ENCODE peak calls at places on chromosome X, in four cellular contexts. J is K562, F is HepG2, N is GM12878. E is an unnamed sample.

GRCh38 chrX:119190251-119190651 is 45.8 kb upstream of the PGRMC1 start:
- DNase-seq in N (no peak), F (no peak), J (no peak), E (no peak)

GRCh38 chrX:63686878-63687714 is 97.9 kb downstream of the ARHGEF9 start:
- DNase-seq in J (peak), F (peak), N (peak), E (peak)

GRCh38 chrX:133994576-133994975 is 9.2 kb upstream of the GPC3 start:
- DNase-seq in N (no peak), F (peak), J (no peak), E (no peak)

GRCh38 chrX:39897741-39898097 is 200.0 kb downstream of the BCOR start:
- DNase-seq in F (no peak), N (no peak), J (no peak), E (no peak)

GRCh38 chrX:22097295-22097694 is 65.2 kb downstream of the PHEX start:
- DNase-seq in F (no peak), J (no peak), N (no peak), E (no peak)

GRCh38 chrX:45783002-45783401 is 582.3 kb upstream of the DIPK2B start:
- DNase-seq in F (no peak), N (no peak), J (no peak), E (no peak)

GRCh38 chrX:22276781-22277180 is 4.1 kb downstream of the CBLL2 start:
- DNase-seq in J (no peak), F (no peak), N (no peak), E (no peak)

GRCh38 chrX:119181491-119181890 is 53.9 kb upstream of the KIAA1210 start:
- DNase-seq in J (no peak), F (peak), N (no peak), E (peak)

GRCh38 chrX:124441971-124442370 is 95.6 kb downstream of the SH2D1A start:
- DNase-seq in J (no peak), N (no peak), F (no peak), E (no peak)

GRCh38 chrX:104315555-104315954 is 60.8 kb upstream of the ESX1 start:
- DNase-seq in N (no peak), J (no peak), F (no peak), E (no peak)

GRCh38 chrX:37658352-37659030 is 27.1 kb upstream of the XK start:
- DNase-seq in F (no peak), J (no peak), N (no peak), E (no peak)

GRCh38 chrX:140918398-140919043 is 83.9 kb upstream of the SPANXB1 start:
- DNase-seq in J (peak), F (peak), N (peak), E (peak)

GRCh38 chrX:44025611-44026010 is 52.4 kb upstream of the NDP start:
- DNase-seq in F (no peak), N (no peak), J (no peak), E (no peak)

GRCh38 chrX:118049713-118050112 is 66.9 kb downstream of the KLHL13 start:
- DNase-seq in F (no peak), J (no peak), N (no peak), E (peak)

GRCh38 chrX:125436855-125437254 is 117.2 kb downstream of the TEX13C start:
- DNase-seq in N (no peak), F (no peak), J (no peak), E (peak)

GRCh38 chrX:115892056-115892708 is 278.4 kb upstream of the AGTR2 start:
- DNase-seq in J (no peak), F (peak), N (no peak), E (no peak)

GRCh38 chrX:49754238-49754857 is 58.6 kb upstream of the PAGE1 start:
- DNase-seq in J (peak), F (peak), N (no peak), E (peak)

GRCh38 chrX:11899091-11899490 is 141.1 kb downstream of the MSL3 start:
- DNase-seq in F (no peak), J (no peak), N (no peak), E (no peak)

GRCh38 chrX:40700640-40701342 is 34.6 kb downstream of the MED14 start:
- DNase-seq in F (no peak), N (no peak), J (no peak), E (no peak)

GRCh38 chrX:16917120-16917519 is 29.3 kb upstream of the REPS2 start:
- DNase-seq in N (no peak), J (no peak), F (no peak), E (no peak)

GRCh38 chrX:104137496-104137895 is 19.3 kb downstream of the SLC25A53 start:
- DNase-seq in F (no peak), J (peak), N (no peak), E (no peak)

GRCh38 chrX:138885886-138886285 is 174.4 kb upstream of the FGF13 start:
- DNase-seq in N (no peak), J (no peak), F (no peak), E (no peak)

GRCh38 chrX:43279341-43279808 is 376.7 kb upstream of the MAOA start:
- DNase-seq in J (peak), F (no peak), N (no peak), E (no peak)

GRCh38 chrX:153538424-153538823 is 21.0 kb downstream of the ATP2B3 start:
- DNase-seq in J (no peak), F (no peak), N (no peak), E (no peak)

GRCh38 chrX:154458954-154459829 is 1.1 kb downstream of the PLXNA3 start:
- DNase-seq in F (no peak), J (no peak), N (no peak), E (no peak)

GRCh38 chrX:82141942-82142341 is 940.0 kb downstream of the SH3BGRL start:
- DNase-seq in J (no peak), F (no peak), N (no peak), E (no peak)

GRCh38 chrX:87518504-87518903 is 902 bp downstream of the KLHL4 start:
- DNase-seq in J (no peak), F (no peak), N (no peak), E (no peak)

GRCh38 chrX:74119016-74119910 is 184.7 kb upstream of the ZCCHC13 start:
- DNase-seq in J (no peak), N (no peak), F (no peak), E (no peak)

GRCh38 chrX:46873746-46874145 is 36.9 kb downstream of the RP2 start:
- DNase-seq in N (no peak), F (no peak), J (no peak), E (no peak)

GRCh38 chrX:41823402-41823801 is 99.4 kb downstream of the GPR82 start:
- DNase-seq in J (no peak), N (no peak), F (peak), E (no peak)

GRCh38 chrX:18828832-18829404 is 121.5 kb downstream of the PPEF1 start:
- DNase-seq in F (peak), J (peak), N (no peak), E (no peak)

GRCh38 chrX:146614693-146615524 is 194.7 kb upstream of the CXorf51B start:
- DNase-seq in N (no peak), F (no peak), J (no peak), E (no peak)

GRCh38 chrX:150899191-150899757 is 806 bp upstream of the CD99L2 start:
- DNase-seq in F (no peak), J (peak), N (no peak), E (peak)

GRCh38 chrX:79287724-79288123 is 79.4 kb downstream of the ITM2A start:
- DNase-seq in F (no peak), N (no peak), J (no peak), E (no peak)

GRCh38 chrX:48045410-48046311 is 25.8 kb downstream of the ZNF630 start:
- DNase-seq in J (no peak), N (no peak), F (peak), E (no peak)

GRCh38 chrX:150759568-150760416 is 66.6 kb downstream of the MTMR1 start:
- DNase-seq in F (no peak), J (no peak), N (no peak), E (no peak)

GRCh38 chrX:71227370-71228062 is 4.5 kb downstream of the GJB1 start:
- DNase-seq in N (no peak), F (peak), J (no peak), E (no peak)

DNA sequence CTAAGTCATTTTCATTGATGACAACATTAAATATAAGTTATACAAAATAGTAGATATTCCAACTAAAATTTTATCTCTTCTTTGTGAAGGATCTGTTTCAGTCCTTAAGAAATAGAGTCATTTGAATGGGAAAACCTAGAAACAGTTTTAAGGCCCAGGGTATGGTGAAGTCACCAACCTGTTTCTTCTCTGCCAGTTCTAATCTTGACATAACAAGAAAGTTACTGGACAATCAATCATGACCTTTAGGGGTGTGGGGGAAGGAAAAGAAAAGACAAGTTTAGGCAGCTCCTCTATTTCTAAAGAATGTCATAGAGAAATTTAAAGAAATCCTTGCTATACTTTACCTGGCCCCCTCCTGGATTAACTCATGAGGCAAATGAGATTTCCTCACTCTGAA is 426.0 kb downstream of the RPA4 start:
- DNase-seq in F (no peak), J (no peak), N (no peak), E (no peak)
- TF ChIP-seq FOXK2 in F (no peak), J (no peak), N (no peak), E (no peak)

GRCh38 chrX:132614297-132614696 is 125.5 kb upstream of the MBNL3 start:
- DNase-seq in N (no peak), J (no peak), F (peak), E (peak)

GRCh38 chrX:132618810-132619209 is 130.0 kb upstream of the MBNL3 start:
- DNase-seq in J (no peak), N (no peak), F (peak), E (no peak)

GRCh38 chrX:132612990-132613564 is 124.2 kb upstream of the MBNL3 start:
- DNase-seq in J (peak), N (no peak), F (no peak), E (peak)

GRCh38 chrX:132613801-132614200 is 125.0 kb upstream of the MBNL3 start:
- DNase-seq in J (no peak), F (peak), N (no peak), E (no peak)

DNA sequence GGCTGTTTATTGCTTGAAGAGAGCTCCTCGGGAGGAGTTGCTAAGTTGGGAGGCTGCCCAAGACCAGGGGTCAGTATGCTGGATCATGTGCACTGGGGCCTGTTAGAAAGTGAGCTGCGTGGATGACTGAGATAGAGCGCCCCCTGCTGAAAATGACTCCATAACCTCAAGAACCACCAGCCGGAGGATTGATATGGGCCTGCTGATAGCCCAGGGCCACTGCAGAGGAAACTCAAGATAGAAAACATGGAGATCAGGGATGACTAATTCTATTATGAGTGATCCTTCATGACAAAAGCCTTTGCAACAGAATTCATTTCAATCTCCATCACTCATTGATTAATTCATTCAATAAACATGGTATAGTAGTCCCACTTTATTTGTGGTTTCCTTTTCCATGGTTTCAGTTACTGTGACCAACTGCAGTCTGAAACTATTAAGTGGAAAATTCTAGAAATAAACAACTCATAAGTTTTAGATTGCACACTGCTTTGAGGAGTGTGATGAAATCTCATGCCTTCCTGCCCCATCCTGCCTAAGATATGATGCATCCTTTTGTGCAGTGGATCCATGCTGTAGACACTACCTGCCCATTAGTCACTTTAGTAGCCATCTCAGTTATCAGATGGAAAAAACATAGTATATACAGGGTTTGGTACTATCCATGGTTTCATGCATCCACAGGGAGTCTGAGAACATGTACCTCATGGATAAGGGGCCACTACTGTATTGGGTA is 126.7 kb upstream of the MBNL3 start:
- DNase-seq in F (peak), J (peak), N (no peak), E (peak)
- TF ChIP-seq FOXM1 in F (no peak), J (no peak), N (no peak), E (no peak)

DNA sequence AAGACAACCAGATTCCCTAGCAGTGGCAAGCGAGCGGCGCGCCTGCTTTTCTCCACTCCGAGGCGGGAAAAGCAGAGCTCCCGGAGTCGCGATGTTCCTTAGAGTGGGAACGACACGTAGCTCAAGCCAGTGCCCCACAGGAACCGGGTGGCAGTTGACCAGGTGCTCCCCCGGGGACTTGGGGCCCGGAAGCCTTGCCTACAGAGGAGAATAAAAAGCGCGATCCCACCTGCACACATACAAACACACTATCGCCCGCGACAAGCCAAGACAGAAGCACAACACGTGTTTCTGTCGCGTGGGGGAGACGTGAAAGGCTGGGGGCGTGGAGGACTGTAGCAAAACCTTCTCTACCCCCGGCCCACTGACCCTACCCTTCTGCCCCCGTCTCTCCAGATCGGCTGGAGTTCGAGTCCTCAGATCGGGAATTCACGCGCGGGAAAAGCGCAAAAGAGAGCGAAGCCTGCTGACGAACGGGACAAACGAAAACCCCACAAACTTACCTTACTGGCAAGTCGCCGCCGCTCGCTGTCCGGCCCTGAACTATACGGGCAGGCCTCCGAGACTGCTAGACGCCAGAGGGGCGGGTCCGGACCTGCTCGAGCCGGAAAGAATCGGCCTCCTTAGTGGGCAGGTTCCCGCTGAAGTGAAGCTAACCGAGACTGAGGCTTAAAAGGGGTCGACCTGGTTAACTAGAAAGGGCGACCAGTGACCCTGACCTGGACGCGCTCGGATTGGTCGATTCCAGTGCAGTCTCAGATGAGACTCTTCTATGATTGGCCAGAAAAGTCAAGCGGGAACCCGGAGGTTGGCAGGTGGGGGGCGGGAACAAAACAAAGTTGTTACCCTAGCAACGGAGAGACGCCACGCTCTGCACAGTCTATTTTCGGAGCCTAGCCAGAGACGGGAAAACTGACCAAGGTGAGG is at the start of the genes DNAAF6 and NUP62CL:
- DNase-seq in N (peak), F (peak), J (peak), E (peak)
- TF ChIP-seq TARDBP in N (no peak), F (no peak), J (no peak), E (peak)

DNA sequence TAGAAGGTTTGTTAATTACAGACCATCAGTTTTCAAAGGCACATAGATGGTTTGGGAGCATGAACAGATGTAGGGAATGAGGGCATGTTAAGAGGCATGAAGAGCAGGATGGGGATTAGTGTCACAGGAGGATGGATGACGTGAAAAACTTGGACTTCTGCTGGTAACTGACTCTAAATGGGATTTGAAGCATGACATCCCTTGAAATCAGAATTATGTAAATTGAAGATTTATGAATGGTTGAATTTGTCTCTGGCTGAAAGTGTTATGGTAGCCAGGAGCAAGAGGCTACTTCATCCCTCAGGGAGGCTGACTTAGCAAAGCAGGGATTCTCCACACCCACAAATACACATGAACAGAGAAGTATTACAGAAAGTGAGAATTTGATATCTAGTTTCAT is 454.6 kb downstream of the MAGEB5 start:
- DNase-seq in F (no peak), N (no peak), J (no peak), E (no peak)
- TF ChIP-seq FOXK2 in F (no peak), N (no peak), J (no peak), E (no peak)

GRCh38 chrX:1681439-1681838 is 66.6 kb downstream of the ASMT start:
- DNase-seq in J (no peak), F (no peak), N (no peak), E (no peak)

GRCh38 chrX:1673337-1673736 is 58.5 kb downstream of the ASMT start:
- DNase-seq in N (no peak), J (peak), F (peak), E (peak)

GRCh38 chrX:1676866-1677265 is 62.0 kb downstream of the ASMT start:
- DNase-seq in F (no peak), N (no peak), J (no peak), E (no peak)

DNA sequence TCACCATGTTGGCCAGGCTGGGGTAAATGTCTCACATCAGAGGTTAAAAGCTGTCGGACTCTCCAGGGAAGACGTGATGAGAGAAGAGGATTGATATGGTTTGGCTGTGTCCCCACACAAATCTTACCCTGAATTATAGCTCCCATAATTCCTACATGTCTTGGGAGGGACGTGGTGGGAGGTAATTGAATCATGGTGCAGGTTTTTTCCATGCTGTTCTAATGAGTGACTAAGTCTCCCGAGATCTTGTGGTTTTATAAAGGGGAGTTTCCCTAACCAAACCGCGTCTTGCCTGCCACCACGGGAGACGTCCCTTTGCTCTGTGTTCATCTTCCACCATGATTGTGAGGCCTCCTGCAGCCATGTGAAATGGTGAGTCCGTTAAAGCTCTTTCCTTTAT is 64.4 kb downstream of the ASMT start:
- DNase-seq in J (no peak), N (no peak), F (no peak), E (no peak)
- TF ChIP-seq FOXM1 in J (no peak), N (no peak), F (no peak), E (no peak)

GRCh38 chrX:10554612-10555270 is 65.6 kb downstream of the MID1 start:
- DNase-seq in J (no peak), F (peak), N (no peak), E (no peak)

GRCh38 chrX:10548681-10549080 is 71.7 kb downstream of the MID1 start:
- DNase-seq in N (no peak), J (no peak), F (no peak), E (no peak)

GRCh38 chrX:10545882-10546281 is 74.5 kb downstream of the MID1 start:
- DNase-seq in J (no peak), N (no peak), F (no peak), E (no peak)

DNA sequence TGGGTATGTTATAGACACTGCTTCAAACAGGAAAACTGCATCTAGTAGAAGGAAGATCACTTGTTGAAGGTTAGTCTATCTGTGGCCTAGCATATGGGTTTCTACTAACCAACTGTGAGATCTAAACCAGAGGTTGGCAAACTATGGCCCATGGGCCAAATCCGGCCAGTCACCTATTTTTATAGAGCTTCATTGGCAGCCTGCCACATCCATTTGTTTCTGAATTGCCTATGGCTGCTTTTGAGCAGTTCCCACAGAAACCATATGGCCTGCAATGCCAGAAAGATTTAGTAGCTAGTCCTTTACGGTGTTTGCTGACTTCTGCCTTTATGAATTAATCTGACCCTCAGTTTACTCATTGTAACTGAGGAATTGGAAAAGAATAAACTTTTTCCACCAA is 71.1 kb downstream of the MID1 start:
- DNase-seq in F (no peak), J (no peak), N (no peak), E (no peak)
- TF ChIP-seq TARDBP in F (no peak), J (no peak), N (no peak), E (no peak)

E was measured in HEK293T.